ENCODE peak calls at places on chromosomes 3 and 15, in ten cellular contexts. I is psoas muscle; X is cardiac muscle cell; J is nephron progenitor cell; G is A549; O is pancreas; Z is mesothelial cell of epicardium; K is MCF 10A; N is WTC11; U is CD8-positive, alpha-beta T cell. Y is an unnamed sample.

GRCh38 chr3:45946307-45946706 is 3.0 kb downstream of the CXCR6 start:
- DNase-seq in I (no peak), X (no peak), J (no peak), G (no peak), O (no peak), Z (no peak), K (no peak), N (no peak), U (no peak), Y (no peak)

GRCh38 chr15:34951993-34952392 is 17.5 kb downstream of the AQR start:
- DNase-seq in I (no peak), X (no peak), J (no peak), G (no peak), O (no peak), Z (no peak), K (no peak), N (no peak), U (no peak), Y (no peak)

GRCh38 chr15:86877171-86877631 is 797.5 kb downstream of the AGBL1 start:
- DNase-seq in I (peak), X (peak), J (no peak), G (no peak), O (no peak), Z (no peak), K (no peak), N (no peak), U (no peak), Y (no peak)

GRCh38 chr3:135051409-135051946 is 256.4 kb downstream of the EPHB1 start:
- DNase-seq in I (no peak), X (no peak), J (no peak), G (no peak), O (no peak), Z (no peak), K (no peak), N (no peak), U (no peak), Y (no peak)

GRCh38 chr3:18559323-18559972 is 134.3 kb upstream of the SATB1 start:
- DNase-seq in I (no peak), X (peak), J (peak), G (peak), O (no peak), Z (peak), K (peak), N (peak), U (no peak), Y (peak)

GRCh38 chr15:89041507-89041906 is 46.7 kb upstream of the ABHD2 start:
- DNase-seq in I (no peak), X (no peak), J (no peak), G (no peak), O (no peak), Z (no peak), K (no peak), N (no peak), U (no peak), Y (no peak)

GRCh38 chr3:73623996-73624362 is 762 bp downstream of the PDZRN3 start:
- DNase-seq in I (peak), X (peak), J (peak), G (no peak), O (peak), Z (peak), K (no peak), N (peak), U (no peak), Y (peak)

GRCh38 chr3:120102674-120103073 is 8.4 kb upstream of the GSK3B start:
- DNase-seq in I (no peak), X (no peak), J (no peak), G (no peak), O (peak), Z (no peak), K (peak), N (no peak), U (no peak), Y (no peak)

GRCh38 chr3:57570051-57570450 is 14.0 kb downstream of the PDE12 start:
- DNase-seq in I (no peak), X (no peak), J (no peak), G (no peak), O (no peak), Z (no peak), K (no peak), N (no peak), U (no peak), Y (no peak)

GRCh38 chr15:87489902-87490301 is 766.6 kb downstream of the NTRK3 start:
- DNase-seq in I (no peak), X (no peak), J (no peak), G (no peak), O (no peak), Z (no peak), K (no peak), N (no peak), U (no peak), Y (no peak)

GRCh38 chr3:155737844-155738460 is 6.9 kb downstream of the PLCH1 start:
- DNase-seq in I (no peak), X (peak), J (peak), G (peak), O (peak), Z (no peak), K (no peak), N (no peak), U (no peak), Y (no peak)

GRCh38 chr3:181454451-181455027 is 257.2 kb upstream of the SOX2 start:
- DNase-seq in I (no peak), X (no peak), J (no peak), G (no peak), O (no peak), Z (no peak), K (no peak), N (no peak), U (no peak), Y (no peak)

GRCh38 chr15:89714775-89715174 is 24.2 kb downstream of the WDR93 start:
- DNase-seq in I (no peak), X (no peak), J (no peak), G (no peak), O (no peak), Z (no peak), K (peak), N (no peak), U (no peak), Y (no peak)

GRCh38 chr3:145623349-145623748 is 537.6 kb downstream of the PLOD2 start:
- DNase-seq in I (no peak), X (no peak), J (no peak), G (no peak), O (no peak), Z (no peak), K (peak), N (no peak), U (no peak), Y (no peak)

GRCh38 chr3:152056481-152056880 is 183.0 kb downstream of the SUCNR1 start:
- DNase-seq in I (no peak), X (no peak), J (no peak), G (no peak), O (no peak), Z (no peak), K (no peak), N (no peak), U (no peak), Y (no peak)

GRCh38 chr3:168467085-168467714 is 371.5 kb upstream of the GOLIM4 start:
- DNase-seq in I (no peak), X (peak), J (no peak), G (no peak), O (no peak), Z (no peak), K (peak), N (no peak), U (no peak), Y (peak)

GRCh38 chr3:132160218-132160617 is 125.4 kb upstream of the CPNE4 start:
- DNase-seq in I (no peak), X (no peak), J (no peak), G (no peak), O (no peak), Z (no peak), K (no peak), N (no peak), U (no peak), Y (no peak)

GRCh38 chr3:38541800-38542199 is 45.7 kb downstream of the EXOG start:
- DNase-seq in I (no peak), X (no peak), J (no peak), G (no peak), O (no peak), Z (no peak), K (no peak), N (no peak), U (no peak), Y (no peak)

GRCh38 chr3:126961191-126961790 is 21.6 kb upstream of the PLXNA1 start:
- DNase-seq in I (peak), X (no peak), J (no peak), G (no peak), O (no peak), Z (no peak), K (peak), N (no peak), U (no peak), Y (no peak)

GRCh38 chr3:123119802-123120201 is 53.0 kb downstream of the PDIA5 start:
- DNase-seq in I (no peak), X (no peak), J (no peak), G (no peak), O (no peak), Z (no peak), K (no peak), N (no peak), U (no peak), Y (no peak)

GRCh38 chr15:88477126-88477525 is 9.6 kb downstream of the MRPS11 start:
- DNase-seq in I (no peak), X (no peak), J (no peak), G (no peak), O (no peak), Z (no peak), K (no peak), N (no peak), U (no peak), Y (no peak)

GRCh38 chr3:71942432-71942831 is 157.5 kb upstream of the PROK2 start:
- DNase-seq in I (no peak), X (no peak), J (no peak), G (no peak), O (no peak), Z (no peak), K (no peak), N (peak), U (no peak), Y (no peak)
- TF ChIP-seq CTCF in I (no peak), X (no peak), J (no peak), G (no peak), O (no peak), Z (no peak), K (no peak), N (no peak), U (no peak), Y (no peak)

GRCh38 chr3:852033-852432 is 240.8 kb upstream of the CNTN6 start:
- DNase-seq in I (no peak), X (peak), J (no peak), G (no peak), O (no peak), Z (no peak), K (peak), N (no peak), U (no peak), Y (no peak)
- TF ChIP-seq CTCF in I (no peak), X (no peak), J (no peak), G (no peak), O (no peak), Z (no peak), K (no peak), N (no peak), U (no peak), Y (no peak)

GRCh38 chr3:182605882-182606611 is 187.3 kb upstream of the ATP11B start:
- DNase-seq in I (no peak), X (no peak), J (no peak), G (no peak), O (no peak), Z (no peak), K (no peak), N (no peak), U (no peak), Y (no peak)
- TF ChIP-seq CTCF in I (no peak), X (no peak), J (no peak), G (no peak), O (no peak), Z (no peak), K (no peak), N (no peak), U (no peak), Y (no peak)

DNA sequence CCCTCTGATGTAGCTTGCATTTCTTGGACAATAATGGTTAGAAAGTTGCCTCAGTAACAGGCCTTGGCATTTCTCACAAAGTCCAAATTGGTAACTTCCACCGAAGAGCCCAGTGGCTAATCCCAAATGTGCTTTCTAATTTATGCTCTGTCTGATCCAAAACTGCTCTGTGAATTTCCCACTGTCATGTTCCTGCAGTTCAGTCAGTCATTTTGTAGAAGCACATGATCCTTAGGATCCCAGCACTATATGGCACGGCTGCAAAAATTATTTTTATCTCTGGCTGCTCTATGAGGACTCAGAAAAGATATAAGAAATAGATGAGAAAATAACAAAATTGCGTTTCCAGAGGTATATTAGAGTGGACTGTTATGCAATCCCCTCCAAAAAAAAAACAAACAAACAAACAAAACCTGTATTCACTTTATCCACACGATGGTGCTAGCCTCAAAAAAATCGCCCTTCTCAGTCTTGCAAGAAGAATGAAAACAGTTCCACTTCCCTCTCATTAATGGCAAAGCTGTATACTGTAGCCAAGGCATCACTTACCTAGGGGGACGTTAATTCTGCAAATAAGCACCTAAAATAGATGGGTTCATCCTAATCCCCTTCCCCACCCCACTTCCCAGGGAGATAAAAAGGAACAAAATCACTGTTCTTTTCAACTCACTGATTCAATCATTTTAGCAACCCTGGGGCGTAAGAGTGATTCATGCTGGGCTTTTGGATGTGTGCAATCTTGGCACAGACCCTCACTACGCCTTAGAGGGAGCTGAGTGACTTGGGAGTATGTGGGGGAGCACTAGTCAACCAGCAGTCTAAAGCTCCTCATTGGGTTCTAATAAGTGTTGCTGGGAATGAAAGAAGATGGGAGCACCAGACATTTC is 61.3 kb downstream of the TMCO5A start:
- DNase-seq in I (no peak), X (peak), J (peak), G (no peak), O (no peak), Z (no peak), K (peak), N (no peak), U (no peak), Y (peak)
- TF ChIP-seq CTCF in I (peak), X (peak), J (peak), G (peak), O (no peak), Z (peak), K (peak), N (peak), U (no peak), Y (peak)